ENCODE peak calls at places on chromosomes 2 and 18, in four cellular contexts. I is ELF-1, Z is Kasumi-1, F is RWPE1. L is an unnamed sample.
A peak's percentile ranks its signal among the peaks of the same experiment; 100 is the strongest.

GRCh38 chr2:39020383-39020782 is 100.5 kb downstream of the SOS1 start:
- DNase-seq in Z (no peak), F (no peak), I (no peak), L (no peak)

GRCh38 chr2:10404324-10405143 is 43.6 kb downstream of the ODC1 start:
- DNase-seq in I (peak; percentile 27), Z (no peak), F (no peak), L (no peak)

GRCh38 chr2:189153608-189154007 is 26.0 kb downstream of the COL5A2 start:
- DNase-seq in F (no peak), Z (no peak), I (no peak), L (no peak)

GRCh38 chr2:43169091-43169936 is 57.1 kb downstream of the ZFP36L2 start:
- DNase-seq in F (peak; percentile 68), I (no peak), Z (peak; percentile 80), L (peak; percentile 46)

GRCh38 chr18:293557-293956 is 25.7 kb upstream of the THOC1 start:
- DNase-seq in Z (no peak), I (no peak), F (no peak), L (no peak)

GRCh38 chr2:37020212-37020886 is 54.0 kb upstream of the STRN start:
- DNase-seq in Z (no peak), I (peak; percentile 4), F (no peak), L (no peak)

GRCh38 chr2:3147641-3148530 is 229.7 kb downstream of the EIPR1 start:
- DNase-seq in Z (no peak), F (no peak), I (no peak), L (no peak)

GRCh38 chr2:12684471-12684936 is 32.2 kb upstream of the TRIB2 start:
- DNase-seq in Z (no peak), F (peak; percentile 59), I (no peak), L (no peak)

GRCh38 chr2:44107974-44108373 is 60.7 kb upstream of the PPM1B start:
- DNase-seq in Z (no peak), F (no peak), I (no peak), L (no peak)

GRCh38 chr18:73638709-73639108 is 508.9 kb downstream of the FBXO15 start:
- DNase-seq in Z (no peak), F (peak; percentile 43), I (no peak), L (no peak)

GRCh38 chr2:78418041-78418440 is 607.5 kb upstream of the REG3G start:
- DNase-seq in Z (no peak), F (no peak), I (no peak), L (no peak)

GRCh38 chr2:126932966-126933555 is 34.4 kb downstream of the TEX51 start:
- DNase-seq in F (no peak), I (no peak), Z (no peak), L (no peak)

GRCh38 chr2:197258580-197258979 is 52.0 kb downstream of the ANKRD44 start:
- DNase-seq in I (no peak), F (no peak), Z (peak; percentile 74), L (no peak)

GRCh38 chr18:26277374-26277773 is 51.1 kb downstream of the TAF4B start:
- DNase-seq in F (no peak), Z (no peak), I (no peak), L (no peak)

GRCh38 chr2:204268971-204269370 is 276.3 kb upstream of the PARD3B start:
- DNase-seq in Z (no peak), F (no peak), I (no peak), L (no peak)

GRCh38 chr2:177400337-177400923 is 7.9 kb downstream of the AGPS start:
- DNase-seq in I (no peak), F (no peak), Z (no peak), L (no peak)

L was measured in GM18507.